ENCODE peak calls at places on chromosomes 2 and 18, in ten cellular contexts. B is endothelial cell of umbilical vein; X is heart left ventricle; Y is neuronal stem cell; K is GM23248; T is right atrium auricular region; Z is uterus; N is HCT116; A is adrenal gland; F is effector memory CD4-positive, alpha-beta T cell. D is an unnamed sample. For H3K4me1, the result is how much of the 10 kb centered on the place peaks cover.

GRCh38 chr2:241229563-241230401 is 41.3 kb downstream of the ANO7 start:
- DNase-seq in A (peak), K (no peak), F (no peak), Z (no peak), B (no peak), N (no peak), X (no peak), Y (no peak), T (no peak), D (peak)

GRCh38 chr2:226172939-226173338 is 626.7 kb downstream of the IRS1 start:
- DNase-seq in F (no peak), X (no peak), A (no peak), N (no peak), K (no peak), B (no peak), T (no peak), Z (no peak), Y (no peak), D (no peak)

GRCh38 chr2:35846-36245 is 10.5 kb downstream of the FAM110C start:
- DNase-seq in F (no peak), X (no peak), K (no peak), Y (no peak), T (no peak), B (no peak), Z (no peak), A (no peak), N (no peak), D (peak)

GRCh38 chr2:71995067-71995665 is 152.5 kb downstream of the CYP26B1 start:
- DNase-seq in K (peak), Z (no peak), X (no peak), A (no peak), Y (no peak), F (no peak), B (no peak), T (no peak), N (peak), D (no peak)

GRCh38 chr2:28638102-28638501 is 113.5 kb upstream of the PPP1CB start:
- DNase-seq in K (no peak), T (no peak), X (no peak), B (no peak), Y (no peak), Z (no peak), A (no peak), N (no peak), F (no peak), D (no peak)

GRCh38 chr18:5868218-5868904 is 27.0 kb downstream of the TMEM200C start:
- DNase-seq in K (peak), A (peak), Z (peak), T (peak), Y (peak), B (peak), X (peak), F (no peak), N (no peak), D (no peak)

GRCh38 chr2:106851055-106851454 is 34.9 kb downstream of the ST6GAL2 start:
- DNase-seq in Z (no peak), A (no peak), F (no peak), Y (peak), K (no peak), T (no peak), X (no peak), B (no peak), N (no peak), D (no peak)

GRCh38 chr2:159879061-159879604 is 81.1 kb upstream of the CD302 start:
- DNase-seq in Z (no peak), T (no peak), K (peak), N (no peak), A (no peak), X (no peak), Y (no peak), B (peak), F (no peak), D (no peak)

GRCh38 chr18:35713545-35713944 is 132.0 kb downstream of the GALNT1 start:
- DNase-seq in B (peak), X (no peak), Y (no peak), F (no peak), N (no peak), A (no peak), T (no peak), K (peak), Z (no peak), D (no peak)

GRCh38 chr2:20415511-20415918 is 31.4 kb upstream of the RHOB start:
- DNase-seq in F (no peak), T (no peak), K (peak), N (no peak), A (no peak), Y (no peak), B (no peak), X (no peak), Z (peak), D (no peak)

GRCh38 chr2:224498991-224499390 is 86.2 kb downstream of the CUL3 start:
- DNase-seq in X (no peak), B (no peak), T (no peak), Z (no peak), K (no peak), Y (no peak), F (no peak), N (no peak), A (no peak), D (no peak)

GRCh38 chr2:199659207-199659606 is 191.8 kb downstream of the FTCDNL1 start:
- DNase-seq in K (peak), T (no peak), Z (peak), A (peak), N (no peak), Y (peak), X (peak), B (peak), F (no peak), D (no peak)

GRCh38 chr18:58402951-58403702 is 225.8 kb downstream of the ALPK2 start:
- DNase-seq in K (no peak), T (no peak), B (no peak), A (no peak), Z (no peak), Y (no peak), N (no peak), X (no peak), F (no peak), D (no peak)

GRCh38 chr2:183967756-183968155 is 630.6 kb upstream of the ZNF804A start:
- DNase-seq in K (no peak), A (no peak), N (no peak), Y (no peak), F (no peak), X (no peak), Z (no peak), B (no peak), T (no peak), D (no peak)

DNA sequence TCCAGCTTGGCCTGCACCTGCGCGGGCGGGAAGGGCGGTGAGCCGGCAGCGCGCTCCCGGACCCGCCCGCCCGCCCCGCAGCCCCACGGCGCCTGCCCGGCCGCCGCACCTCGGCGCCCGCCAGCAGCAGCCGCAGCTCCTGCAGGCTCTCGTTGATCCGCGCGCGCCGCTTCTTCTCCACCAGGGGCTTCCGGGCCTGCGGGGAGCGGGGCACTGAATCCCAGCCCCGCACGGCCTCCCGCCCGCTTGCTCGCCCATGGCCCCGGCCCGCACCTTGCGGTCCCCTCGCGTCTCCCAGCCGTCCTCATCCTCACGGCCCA is 326 bp downstream of the HES6 start:
- DNase-seq in B (no peak), T (no peak), N (no peak), X (no peak), K (peak), Z (no peak), A (no peak), Y (no peak), F (peak), D (peak)
- H3K4me1 ChIP-seq in B (under half), T (under half), N (under half), X (under half), K (under half), Z (under half), A (under half), Y (under half), F (under half), D (under half)

GRCh38 chr2:152067823-152068222 is 31.0 kb downstream of the CACNB4 start:
- DNase-seq in N (no peak), B (no peak), Z (no peak), F (no peak), T (no peak), A (no peak), K (peak), X (no peak), Y (no peak), D (no peak)

GRCh38 chr2:152071077-152071476 is 27.8 kb downstream of the CACNB4 start:
- DNase-seq in K (no peak), N (no peak), B (no peak), A (no peak), T (no peak), Y (no peak), X (no peak), F (no peak), Z (no peak), D (no peak)

GRCh38 chr2:152065945-152066344 is 32.9 kb downstream of the CACNB4 start:
- DNase-seq in T (no peak), N (no peak), F (no peak), B (no peak), A (no peak), Y (no peak), K (no peak), Z (no peak), X (no peak), D (no peak)

GRCh38 chr2:152071518-152071917 is 27.3 kb downstream of the CACNB4 start:
- DNase-seq in T (no peak), X (no peak), K (no peak), F (no peak), Z (no peak), N (no peak), B (no peak), Y (no peak), A (no peak), D (no peak)

GRCh38 chr2:152068226-152068625 is 30.6 kb downstream of the CACNB4 start:
- DNase-seq in T (no peak), K (no peak), F (no peak), N (no peak), Z (no peak), X (no peak), A (no peak), B (no peak), Y (no peak), D (no peak)
- H3K27ac ChIP-seq in T (no peak), K (no peak), F (no peak), N (no peak), Z (no peak), X (no peak), A (no peak), B (no peak), Y (no peak), D (peak)

DNA sequence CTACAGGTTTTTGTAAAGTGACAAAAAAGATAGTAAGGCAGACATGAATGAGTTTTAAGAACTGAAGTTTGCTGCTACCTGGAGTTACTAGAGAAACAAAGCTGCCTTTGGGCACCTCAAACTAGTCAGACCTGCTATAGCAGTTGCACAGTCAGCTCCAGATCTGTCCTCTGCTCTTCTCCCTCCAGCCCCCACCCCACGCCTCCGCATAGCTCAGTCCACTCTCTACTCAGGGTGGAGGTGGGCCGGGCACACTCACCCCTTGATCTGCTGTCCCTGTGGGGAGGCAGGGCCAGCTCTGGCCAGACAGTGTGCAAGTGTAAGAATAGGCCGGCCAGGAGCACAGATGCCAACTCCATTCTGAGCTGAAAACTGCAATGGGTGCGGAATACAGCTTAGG is 4.1 kb downstream of the SERTAD2 start:
- DNase-seq in B (no peak), F (no peak), Z (no peak), N (no peak), K (peak), A (no peak), X (peak), T (no peak), Y (no peak), D (no peak)
- H3K4me3 ChIP-seq in B (no peak), F (no peak), Z (no peak), N (no peak), K (peak), A (no peak), X (no peak), T (no peak), Y (no peak), D (no peak)

DNA sequence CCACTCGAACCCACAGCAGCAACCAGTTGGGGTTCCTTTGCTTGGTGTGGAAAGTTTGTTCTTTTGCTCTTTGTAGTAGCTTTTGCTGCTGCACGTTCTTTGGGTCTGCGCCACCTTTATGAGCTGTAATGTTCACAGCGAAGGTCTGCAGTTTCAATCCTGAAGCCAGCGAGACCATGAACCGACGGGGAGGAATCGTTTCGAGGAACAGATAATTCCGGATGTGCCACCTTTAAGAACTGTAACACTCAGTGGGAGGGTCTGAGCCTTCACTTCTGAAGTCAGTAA is 14.3 kb downstream of the GPR17 start:
- DNase-seq in X (no peak), T (no peak), A (no peak), B (no peak), K (no peak), N (no peak), Y (no peak), F (no peak), Z (no peak), D (peak)
- H3K4me1 ChIP-seq in X (under half), T (under half), A (under half), B (half or more), K (under half), N (under half), Y (under half), F (under half), Z (under half), D (under half)

GRCh38 chr2:232338759-232339106 is 39.8 kb upstream of the ALPP start:
- DNase-seq in K (no peak), F (no peak), B (no peak), Y (no peak), A (no peak), T (no peak), N (no peak), Z (no peak), X (no peak), D (peak)

GRCh38 chr2:232336241-232336736 is 42.3 kb upstream of the ALPP start:
- DNase-seq in F (no peak), N (no peak), X (no peak), Z (peak), T (no peak), A (peak), B (no peak), K (no peak), Y (no peak), D (peak)

GRCh38 chr2:232339121-232340081 is 39.1 kb upstream of the ALPP start:
- DNase-seq in A (no peak), X (no peak), F (no peak), T (no peak), K (no peak), Z (no peak), B (no peak), Y (no peak), N (no peak), D (peak)

GRCh38 chr2:232335859-232336215 is 42.7 kb upstream of the ALPP start:
- DNase-seq in F (no peak), Z (peak), K (no peak), N (no peak), T (no peak), A (peak), B (no peak), X (no peak), Y (no peak), D (peak)

GRCh38 chr2:232336956-232337700 is 41.4 kb upstream of the ALPP start:
- DNase-seq in T (no peak), X (no peak), K (no peak), F (no peak), Y (no peak), Z (peak), N (no peak), B (no peak), A (peak), D (peak)
- H3K27ac ChIP-seq in T (no peak), X (no peak), K (no peak), F (no peak), Y (no peak), Z (no peak), N (no peak), B (no peak), A (no peak), D (no peak)

GRCh38 chr2:26438526-26438925 is 36.8 kb downstream of the DRC1 start:
- DNase-seq in B (no peak), A (no peak), K (peak), T (no peak), Z (no peak), X (no peak), Y (no peak), N (no peak), F (no peak), D (no peak)
- H3K4me3 ChIP-seq in B (no peak), A (no peak), K (peak), T (no peak), Z (no peak), X (no peak), Y (no peak), N (no peak), F (no peak), D (no peak)

GRCh38 chr2:197200056-197200455 is 110.5 kb downstream of the ANKRD44 start:
- DNase-seq in T (no peak), Z (no peak), Y (no peak), B (no peak), A (no peak), K (no peak), F (no peak), N (no peak), X (no peak), D (no peak)

GRCh38 chr2:197204855-197205254 is 105.7 kb downstream of the ANKRD44 start:
- DNase-seq in N (no peak), B (no peak), K (peak), T (no peak), A (no peak), F (no peak), Z (no peak), Y (no peak), X (no peak), D (no peak)

GRCh38 chr2:197200657-197201056 is 109.9 kb downstream of the ANKRD44 start:
- DNase-seq in Z (no peak), K (no peak), B (no peak), N (no peak), F (no peak), X (no peak), A (no peak), Y (no peak), T (no peak), D (no peak)

GRCh38 chr2:197198890-197199289 is 111.7 kb downstream of the ANKRD44 start:
- DNase-seq in B (no peak), X (peak), Z (peak), F (peak), Y (no peak), A (peak), N (no peak), T (peak), K (no peak), D (peak)

DNA sequence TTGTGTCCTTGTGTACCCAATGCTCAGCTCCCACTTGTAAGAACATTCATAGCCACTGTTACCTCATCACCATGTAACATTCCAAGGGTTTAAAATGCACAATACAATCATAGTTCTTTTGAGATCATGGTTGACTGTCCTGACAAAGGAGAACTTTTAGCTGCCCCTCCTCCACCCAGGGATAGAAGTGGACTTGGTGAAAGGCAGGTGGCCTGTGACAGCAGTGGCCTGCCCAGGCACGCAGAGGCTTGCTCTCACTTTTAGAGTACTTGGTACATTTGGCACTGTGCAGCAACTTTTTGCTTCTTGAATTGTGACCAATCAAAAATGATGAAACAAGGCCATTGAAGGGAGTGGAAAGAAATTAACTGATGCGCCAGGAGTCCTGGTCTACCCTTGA is 108.7 kb downstream of the ANKRD44 start:
- DNase-seq in F (no peak), X (no peak), N (no peak), A (no peak), K (no peak), B (no peak), T (no peak), Y (no peak), Z (no peak), D (no peak)
- H3K4me1 ChIP-seq in F (half or more), X (under half), N (under half), A (under half), K (under half), B (under half), T (under half), Y (under half), Z (under half), D (half or more)

GRCh38 chr2:157793053-157793612 is 83.0 kb downstream of the ACVR1 start:
- DNase-seq in B (no peak), A (no peak), N (no peak), X (no peak), Y (no peak), T (no peak), Z (no peak), F (no peak), K (no peak), D (no peak)
- H3K27ac ChIP-seq in B (no peak), A (no peak), N (no peak), X (no peak), Y (no peak), T (peak), Z (no peak), F (no peak), K (peak), D (no peak)